ENCODE peak calls at places on chromosomes 1 and 21, in nine cellular contexts. J is astrocyte of the spinal cord; V is pancreas; Q is CD8-positive, alpha-beta T cell; U is tibial artery; Z is BJ; B is keratinocyte; A is PC-3; C is heart right ventricle. R is an unnamed sample.

GRCh38 chr1:237864338-237865244 is 26.1 kb downstream of the ZP4 start:
- DNase-seq in J (peak), V (peak), Q (no peak), U (peak), Z (no peak), B (no peak), A (peak), C (peak), R (peak)

GRCh38 chr1:59072017-59072947 is 224.6 kb upstream of the FGGY start:
- DNase-seq in J (peak), V (no peak), Q (peak), U (no peak), Z (no peak), B (no peak), A (peak), C (no peak), R (no peak)

GRCh38 chr1:245583575-245584330 is 429.0 kb downstream of the KIF26B start:
- DNase-seq in J (no peak), V (no peak), Q (no peak), U (no peak), Z (no peak), B (no peak), A (no peak), C (no peak), R (no peak)

GRCh38 chr1:23577056-23577985 is 18.0 kb upstream of the ID3 start:
- DNase-seq in J (peak), V (no peak), Q (no peak), U (peak), Z (peak), B (no peak), A (peak), C (peak), R (peak)

GRCh38 chr21:42651515-42652401 is 1.7 kb upstream of the PDE9A start:
- DNase-seq in J (no peak), V (no peak), Q (no peak), U (no peak), Z (no peak), B (no peak), A (no peak), C (no peak), R (no peak)

GRCh38 chr1:164748253-164748899 is 189.4 kb downstream of the PBX1 start:
- DNase-seq in J (peak), V (peak), Q (no peak), U (no peak), Z (peak), B (no peak), A (peak), C (peak), R (no peak)

GRCh38 chr1:184242507-184242943 is 144.3 kb upstream of the C1orf21 start:
- DNase-seq in J (peak), V (no peak), Q (no peak), U (no peak), Z (peak), B (no peak), A (peak), C (peak), R (no peak)

GRCh38 chr1:6185151-6185550 is 5.0 kb upstream of the CHD5 start:
- DNase-seq in J (peak), V (no peak), Q (no peak), U (no peak), Z (peak), B (no peak), A (no peak), C (no peak), R (no peak)

GRCh38 chr1:38451541-38451993 is 405.0 kb upstream of the POU3F1 start:
- DNase-seq in J (peak), V (no peak), Q (no peak), U (no peak), Z (peak), B (no peak), A (no peak), C (no peak), R (no peak)

GRCh38 chr1:18869847-18870246 is 10.4 kb upstream of the TAS1R2 start:
- DNase-seq in J (no peak), V (no peak), Q (no peak), U (no peak), Z (no peak), B (no peak), A (no peak), C (no peak), R (no peak)

GRCh38 chr21:44854391-44854663 is 19.2 kb downstream of the PTTG1IP start:
- DNase-seq in J (no peak), V (no peak), Q (no peak), U (no peak), Z (no peak), B (no peak), A (no peak), C (no peak), R (no peak)

GRCh38 chr1:118090130-118090529 is 94.9 kb downstream of the SPAG17 start:
- DNase-seq in J (no peak), V (no peak), Q (no peak), U (no peak), Z (no peak), B (no peak), A (no peak), C (no peak), R (no peak)

GRCh38 chr1:86621286-86621685 is 74.4 kb downstream of the CLCA4 start:
- DNase-seq in J (no peak), V (no peak), Q (no peak), U (no peak), Z (no peak), B (no peak), A (no peak), C (no peak), R (no peak)
- TF ChIP-seq CTCF in J (no peak), V (no peak), Q (no peak), U (no peak), Z (no peak), B (peak), A (no peak), C (no peak), R (no peak)

DNA sequence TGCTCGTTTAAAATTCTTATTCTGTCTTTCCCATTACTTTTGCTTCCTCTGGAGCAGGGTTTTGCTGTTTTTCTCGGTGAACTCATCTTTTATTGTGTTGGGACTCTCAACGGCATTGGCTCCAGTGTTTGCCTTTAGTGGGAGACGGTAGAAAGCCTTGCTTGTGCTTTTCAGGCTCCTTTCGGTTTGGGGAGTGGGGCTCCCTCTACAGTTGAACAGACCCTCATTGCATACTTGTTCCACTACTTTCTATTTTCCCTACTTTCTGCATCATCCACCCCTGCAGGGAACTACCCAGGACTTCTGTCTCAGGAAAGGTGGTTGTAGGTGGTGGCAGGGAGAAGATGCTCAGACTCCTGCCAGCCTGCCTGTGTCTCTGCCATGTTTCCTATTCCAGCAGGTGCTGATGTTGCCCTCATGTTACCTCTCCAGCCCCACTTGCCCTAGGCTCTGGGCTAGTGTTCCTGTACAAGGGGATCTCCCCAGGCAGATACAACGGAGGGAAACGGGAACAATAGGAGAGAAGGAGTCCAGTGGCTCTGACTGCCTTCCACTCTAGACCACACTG is 68.5 kb upstream of the ZBTB18 start:
- DNase-seq in J (no peak), V (no peak), Q (no peak), U (no peak), Z (no peak), B (no peak), A (no peak), C (no peak), R (no peak)
- TF ChIP-seq CTCF in J (peak), V (no peak), Q (no peak), U (no peak), Z (no peak), B (no peak), A (no peak), C (no peak), R (no peak)

GRCh38 chr1:214686497-214686896 is 83.5 kb downstream of the CENPF start:
- DNase-seq in J (no peak), V (no peak), Q (no peak), U (no peak), Z (no peak), B (no peak), A (no peak), C (no peak), R (no peak)

GRCh38 chr1:214678386-214678785 is 75.4 kb downstream of the CENPF start:
- DNase-seq in J (peak), V (no peak), Q (no peak), U (no peak), Z (no peak), B (no peak), A (peak), C (no peak), R (no peak)

GRCh38 chr1:214688891-214689290 is 85.9 kb downstream of the CENPF start:
- DNase-seq in J (no peak), V (no peak), Q (no peak), U (no peak), Z (peak), B (no peak), A (no peak), C (no peak), R (no peak)

GRCh38 chr1:214685906-214686305 is 82.9 kb downstream of the CENPF start:
- DNase-seq in J (peak), V (no peak), Q (no peak), U (no peak), Z (no peak), B (no peak), A (no peak), C (no peak), R (no peak)

DNA sequence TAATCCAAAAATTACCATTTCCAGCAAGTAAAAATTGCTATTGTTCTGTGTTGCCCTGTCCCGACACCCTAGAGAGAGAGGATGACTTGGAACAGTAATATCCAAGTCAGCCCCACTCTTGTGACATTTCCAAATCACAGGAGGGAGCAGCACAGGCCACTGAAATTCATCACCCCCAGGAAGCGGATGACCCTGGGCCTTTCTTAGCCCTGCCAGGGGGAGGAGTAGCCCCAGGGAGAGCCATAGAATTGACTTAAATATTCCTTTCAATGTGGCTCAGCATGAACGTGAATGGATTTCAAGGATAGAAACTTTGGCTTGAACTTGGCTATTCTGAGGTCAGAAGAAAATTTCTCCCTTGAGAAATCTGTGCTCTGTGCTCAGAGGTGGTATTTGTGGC is 80.6 kb downstream of the CENPF start:
- DNase-seq in J (no peak), V (no peak), Q (no peak), U (no peak), Z (no peak), B (no peak), A (no peak), C (no peak), R (no peak)
- TF ChIP-seq CTCF in J (no peak), V (no peak), Q (no peak), U (no peak), Z (no peak), B (no peak), A (no peak), C (no peak), R (no peak)

GRCh38 chr1:77143529-77144121 is 75.6 kb downstream of the PIGK start:
- DNase-seq in J (peak), V (no peak), Q (no peak), U (no peak), Z (no peak), B (no peak), A (peak), C (no peak), R (no peak)
- TF ChIP-seq CTCF in J (peak), V (peak), Q (peak), U (no peak), Z (peak), B (no peak), A (peak), C (peak), R (no peak)

DNA sequence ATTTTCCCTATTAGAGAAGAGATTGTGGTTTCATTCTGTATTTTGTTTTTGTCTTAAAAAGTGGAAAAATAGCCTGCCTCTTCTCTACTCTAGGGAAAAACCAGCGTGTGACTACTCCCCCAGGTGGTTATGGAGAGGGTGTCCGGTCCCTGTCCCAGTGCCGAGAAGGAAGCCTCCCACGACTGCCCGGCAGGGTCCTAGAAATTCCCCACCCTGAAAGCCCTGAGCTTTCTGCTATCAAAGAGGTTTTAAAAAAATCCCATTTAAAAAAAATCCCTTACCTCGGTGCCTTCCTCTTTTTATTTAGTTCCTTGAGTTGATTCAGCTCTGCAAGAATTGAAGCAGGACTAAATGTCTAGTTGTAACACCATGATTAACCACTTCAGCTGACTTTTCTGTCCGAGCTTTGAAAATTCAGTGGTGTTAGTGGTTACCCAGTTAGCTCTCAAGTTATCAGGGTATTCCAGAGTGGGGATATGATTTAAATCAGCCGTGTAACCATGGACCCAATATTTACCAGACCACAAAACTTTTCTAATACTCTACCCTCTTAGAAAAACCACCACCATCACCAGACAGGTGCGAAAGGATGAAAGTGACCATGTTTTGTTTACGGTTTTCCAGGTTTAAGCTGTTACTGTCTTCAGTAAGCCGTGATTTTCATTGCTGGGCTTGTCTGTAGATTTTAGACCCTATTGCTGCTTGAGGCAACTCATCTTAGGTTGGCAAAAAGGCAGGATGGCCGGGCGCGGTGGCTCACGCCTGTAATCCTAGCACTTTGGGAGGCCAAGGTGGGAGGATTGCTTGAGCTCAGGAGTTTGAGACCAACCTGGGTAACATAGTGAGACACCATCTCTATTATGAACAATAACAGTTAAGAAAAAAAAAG is 34.9 kb upstream of the TDRD10 start:
- DNase-seq in J (no peak), V (no peak), Q (no peak), U (peak), Z (no peak), B (no peak), A (no peak), C (no peak), R (peak)
- TF ChIP-seq CTCF in J (peak), V (no peak), Q (no peak), U (peak), Z (peak), B (no peak), A (peak), C (peak), R (peak)

R was measured in GM13976.